ENCODE peak calls at places on chromosomes 3 and 15, in eight cellular contexts. S is HCEC 1CT; R is NCI-H446 treated with DMSO at 0.1 percent for 48 hours; W is stimulated activated CD8-positive, alpha-beta memory T cell treated with anti-CD3 and anti-CD28 coated beads, Interleukin-2, amount 100 ng/mL, for 1 hour; V is activated naive CD4-positive, alpha-beta T cell; E is cardiac muscle cell; P is Kasumi-1; U is body of pancreas. M is an unnamed sample.

GRCh38 chr15:94972314-94972713 is 741.0 kb downstream of the MCTP2 start:
- DNase-seq in S (peak), R (no peak), W (no peak), V (no peak), E (peak), P (no peak), U (no peak), M (no peak)

GRCh38 chr3:181210275-181210674 is 220.7 kb upstream of the DNAJC19 start:
- DNase-seq in S (peak), R (no peak), W (no peak), V (no peak), E (peak), P (peak), U (no peak), M (no peak)

GRCh38 chr3:57791245-57791644 is 35.1 kb downstream of the SLMAP start:
- DNase-seq in S (no peak), R (no peak), W (no peak), V (no peak), E (peak), P (peak), U (no peak), M (no peak)

GRCh38 chr15:58331562-58331902 is 100.3 kb upstream of the LIPC start:
- DNase-seq in S (peak), R (no peak), W (no peak), V (no peak), E (no peak), P (no peak), U (no peak), M (no peak)

GRCh38 chr3:62708642-62709041 is 166.6 kb downstream of the CADPS start:
- DNase-seq in S (no peak), R (no peak), W (no peak), V (no peak), E (no peak), P (no peak), U (no peak), M (no peak)

GRCh38 chr15:90895571-90896117 is 7.5 kb upstream of the MAN2A2 start:
- DNase-seq in S (peak), R (no peak), W (no peak), V (no peak), E (no peak), P (peak), U (no peak), M (peak)

GRCh38 chr3:101229681-101230080 is 90.7 kb downstream of the IMPG2 start:
- DNase-seq in S (peak), R (no peak), W (no peak), V (no peak), E (peak), P (no peak), U (no peak), M (no peak)

GRCh38 chr15:54803139-54803808 is 393.5 kb downstream of the RSL24D1 start:
- DNase-seq in S (peak), R (no peak), W (no peak), V (no peak), E (no peak), P (peak), U (no peak), M (no peak)

GRCh38 chr15:70976856-70977255 is 84.2 kb downstream of the LRRC49 start:
- DNase-seq in S (peak), R (no peak), W (no peak), V (no peak), E (peak), P (no peak), U (no peak), M (no peak)

M was measured in substantia nigra.